ENCODE peak calls at places on chromosomes 16 and 17, in four cellular contexts. T is colonic mucosa, E is left ventricle myocardium inferior, A is psoas muscle. J is an unnamed sample.

GRCh38 chr17:82440377-82440981 is 10.1 kb downstream of the CYBC1 start:
- DNase-seq in T (peak), E (no peak), A (no peak), J (no peak)

GRCh38 chr17:37097162-37097561 is 148.4 kb downstream of the AATF start:
- DNase-seq in T (no peak), E (no peak), A (no peak), J (no peak)

GRCh38 chr17:49003557-49004511 is 6.6 kb downstream of the IGF2BP1 start:
- DNase-seq in T (no peak), E (no peak), A (no peak), J (peak)

GRCh38 chr17:70929226-70929625 is 759.9 kb downstream of the KCNJ2 start:
- DNase-seq in T (no peak), E (no peak), A (no peak), J (no peak)

GRCh38 chr17:30422171-30422570 is 43.4 kb downstream of the CPD start:
- DNase-seq in T (no peak), E (no peak), A (no peak), J (no peak)

GRCh38 chr16:27819356-27819755 is 244.2 kb downstream of the GSG1L start:
- DNase-seq in T (no peak), E (no peak), A (no peak), J (no peak)

GRCh38 chr17:82943339-82943738 is 103.5 kb upstream of the ZNF750 start:
- DNase-seq in T (no peak), E (peak), A (no peak), J (no peak)

GRCh38 chr17:82217530-82218204 is 5.0 kb upstream of the CCDC57 start:
- DNase-seq in T (no peak), E (peak), A (peak), J (peak)

GRCh38 chr16:80015566-80015965 is 415.0 kb upstream of the MAF start:
- DNase-seq in T (no peak), E (no peak), A (no peak), J (no peak)

GRCh38 chr17:28953444-28954118 is 2.3 kb upstream of the PHF12 start:
- DNase-seq in T (peak), E (no peak), A (no peak), J (peak)

GRCh38 chr16:28090646-28091377 is 27.3 kb upstream of the GSG1L start:
- DNase-seq in T (no peak), E (no peak), A (no peak), J (peak)

GRCh38 chr16:89988951-89989350 is 30.3 kb downstream of the DBNDD1 start:
- DNase-seq in T (no peak), E (no peak), A (no peak), J (no peak)

GRCh38 chr16:8644513-8645140 is 23.1 kb downstream of the METTL22 start:
- DNase-seq in T (no peak), E (peak), A (no peak), J (no peak)

GRCh38 chr17:77499699-77500435 is 359.1 kb downstream of the SEC14L1 start:
- DNase-seq in T (no peak), E (no peak), A (no peak), J (no peak)

GRCh38 chr17:49963626-49964538 is 5.1 kb upstream of the DLX4 start:
- DNase-seq in T (no peak), E (no peak), A (no peak), J (peak)

GRCh38 chr17:32118835-32119234 is 23.5 kb upstream of the RHOT1 start:
- DNase-seq in T (no peak), E (no peak), A (no peak), J (no peak)

GRCh38 chr17:37661372-37662014 is 18.2 kb upstream of the DDX52 start:
- DNase-seq in T (no peak), E (no peak), A (no peak), J (no peak)

GRCh38 chr17:49513616-49514373 is 18.7 kb downstream of the NGFR start:
- DNase-seq in T (no peak), E (peak), A (peak), J (no peak)

GRCh38 chr17:3695129-3695722 is 729 bp downstream of the P2RX5 start:
- DNase-seq in T (no peak), E (peak), A (peak), J (no peak)

GRCh38 chr17:77651983-77652382 is 306.5 kb upstream of the TNRC6C start:
- DNase-seq in T (no peak), E (no peak), A (no peak), J (no peak)

GRCh38 chr17:32330142-32330541 is 11.8 kb downstream of the C17orf75 start:
- DNase-seq in T (no peak), E (no peak), A (no peak), J (no peak)

GRCh38 chr17:1304962-1305361 is 25.5 kb downstream of the TRARG1 start:
- DNase-seq in T (no peak), E (no peak), A (no peak), J (no peak)

GRCh38 chr17:43554857-43555256 is 8.7 kb upstream of the ETV4 start:
- DNase-seq in T (no peak), E (no peak), A (no peak), J (no peak)

GRCh38 chr17:48646183-48647102 is 20.3 kb upstream of the HOXB9 start:
- DNase-seq in T (peak), E (no peak), A (no peak), J (peak)

GRCh38 chr17:17740627-17741237 is 59.5 kb downstream of the RAI1 start:
- DNase-seq in T (no peak), E (no peak), A (no peak), J (peak)

GRCh38 chr17:65243838-65244237 is 106.7 kb downstream of the RGS9 start:
- DNase-seq in T (no peak), E (no peak), A (no peak), J (peak)

GRCh38 chr17:17844079-17844478 is 7.3 kb upstream of the SREBF1 start:
- DNase-seq in T (no peak), E (no peak), A (no peak), J (no peak)

GRCh38 chr16:72124761-72125634 is 31.4 kb downstream of the DHX38 start:
- DNase-seq in T (peak), E (peak), A (peak), J (peak)

GRCh38 chr17:9802294-9802693 is 10.9 kb upstream of the DHRS7C start:
- DNase-seq in T (no peak), E (peak), A (no peak), J (peak)

GRCh38 chr17:1275205-1275961 is 4.1 kb upstream of the TRARG1 start:
- DNase-seq in T (no peak), E (no peak), A (no peak), J (no peak)

DNA sequence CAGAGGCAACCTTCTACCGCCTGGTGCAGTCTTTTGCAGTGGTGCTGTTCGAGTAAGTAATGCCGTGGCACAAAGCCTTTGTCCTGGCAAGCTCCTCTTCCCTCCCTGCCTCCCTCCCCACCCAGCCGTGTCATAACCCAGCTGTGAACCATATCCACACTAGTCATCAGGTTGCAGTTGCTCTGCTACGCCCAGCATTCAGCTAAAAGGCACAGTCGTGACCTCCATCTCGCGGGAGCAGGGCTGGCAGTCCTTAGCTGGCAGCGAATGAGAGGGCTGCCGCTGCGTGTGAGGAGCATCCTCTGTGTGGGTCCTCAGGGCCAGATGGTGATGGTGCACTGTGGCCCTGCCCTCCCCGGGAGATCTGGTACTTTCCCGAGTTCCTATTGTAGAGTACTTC is 39.3 kb downstream of the CIBAR2 start:
- DNase-seq in T (no peak), E (peak), A (peak), J (peak)
- TF ChIP-seq CTCF in T (no peak), E (no peak), A (no peak), J (no peak)

DNA sequence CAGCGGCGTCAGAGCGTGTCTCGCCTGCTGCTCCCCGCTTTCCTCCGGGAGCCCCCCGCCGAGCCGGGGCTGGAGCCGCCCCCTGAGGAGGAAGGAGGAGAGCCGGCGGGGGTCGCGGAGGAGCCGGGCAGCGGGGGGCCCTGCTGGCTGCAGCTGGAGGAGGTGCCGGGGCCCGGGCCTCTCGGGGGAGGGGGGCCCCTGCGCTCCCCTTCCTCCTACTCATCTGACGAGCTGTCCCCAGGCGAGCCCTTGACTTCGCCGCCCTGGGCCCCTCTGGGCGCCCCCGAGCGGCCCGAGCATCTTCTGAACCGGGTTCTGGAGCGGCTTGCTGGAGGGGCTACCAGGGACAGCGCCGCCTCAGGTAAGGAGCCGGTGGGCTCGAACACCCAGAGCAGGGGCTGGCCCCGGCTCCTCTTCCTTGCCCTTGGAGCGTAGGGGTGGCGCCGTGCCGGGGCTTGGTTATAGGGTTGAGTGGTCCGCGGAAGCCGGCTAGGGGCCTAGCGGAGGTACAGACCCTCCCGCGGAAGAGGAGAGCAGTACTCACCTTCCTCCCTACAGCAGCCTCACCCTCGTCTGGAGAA is 841 bp downstream of the RAPGEFL1 start:
- DNase-seq in T (peak), E (no peak), A (no peak), J (no peak)
- H3K4me3 ChIP-seq in T (peak), E (peak), A (no peak), J (peak)

GRCh38 chr16:76232704-76233103 is 44.5 kb upstream of the CNTNAP4 start:
- DNase-seq in T (no peak), E (no peak), A (no peak), J (no peak)
- TF ChIP-seq CTCF in T (no peak), E (no peak), A (no peak), J (no peak)

DNA sequence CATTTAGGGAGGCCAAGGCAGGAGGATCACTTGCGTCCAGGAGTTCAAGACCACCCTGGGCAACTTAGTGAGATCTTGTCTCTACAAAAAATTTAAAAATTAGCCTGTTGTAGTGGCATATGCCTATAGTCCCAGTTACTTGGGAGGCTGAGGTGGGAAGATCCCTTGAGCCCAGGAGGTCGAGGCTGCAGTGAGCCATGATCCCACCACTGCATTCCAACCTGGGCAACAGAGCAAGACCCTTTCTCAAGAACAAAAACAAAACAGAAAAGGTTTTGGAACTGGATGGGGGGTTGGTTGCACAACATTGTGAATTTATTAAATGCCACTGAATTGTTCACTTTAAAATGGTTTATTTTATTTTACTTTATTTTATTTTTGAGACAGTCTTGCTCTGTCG is 21.2 kb downstream of the PLXDC1 start:
- DNase-seq in T (no peak), E (no peak), A (no peak), J (no peak)
- H3K4me3 ChIP-seq in T (no peak), E (no peak), A (no peak), J (no peak)

GRCh38 chr17:34580685-34581445 is 1.5 kb downstream of the TMEM132E start:
- DNase-seq in T (no peak), E (no peak), A (no peak), J (no peak)
- TF ChIP-seq CTCF in T (no peak), E (no peak), A (no peak), J (no peak)

DNA sequence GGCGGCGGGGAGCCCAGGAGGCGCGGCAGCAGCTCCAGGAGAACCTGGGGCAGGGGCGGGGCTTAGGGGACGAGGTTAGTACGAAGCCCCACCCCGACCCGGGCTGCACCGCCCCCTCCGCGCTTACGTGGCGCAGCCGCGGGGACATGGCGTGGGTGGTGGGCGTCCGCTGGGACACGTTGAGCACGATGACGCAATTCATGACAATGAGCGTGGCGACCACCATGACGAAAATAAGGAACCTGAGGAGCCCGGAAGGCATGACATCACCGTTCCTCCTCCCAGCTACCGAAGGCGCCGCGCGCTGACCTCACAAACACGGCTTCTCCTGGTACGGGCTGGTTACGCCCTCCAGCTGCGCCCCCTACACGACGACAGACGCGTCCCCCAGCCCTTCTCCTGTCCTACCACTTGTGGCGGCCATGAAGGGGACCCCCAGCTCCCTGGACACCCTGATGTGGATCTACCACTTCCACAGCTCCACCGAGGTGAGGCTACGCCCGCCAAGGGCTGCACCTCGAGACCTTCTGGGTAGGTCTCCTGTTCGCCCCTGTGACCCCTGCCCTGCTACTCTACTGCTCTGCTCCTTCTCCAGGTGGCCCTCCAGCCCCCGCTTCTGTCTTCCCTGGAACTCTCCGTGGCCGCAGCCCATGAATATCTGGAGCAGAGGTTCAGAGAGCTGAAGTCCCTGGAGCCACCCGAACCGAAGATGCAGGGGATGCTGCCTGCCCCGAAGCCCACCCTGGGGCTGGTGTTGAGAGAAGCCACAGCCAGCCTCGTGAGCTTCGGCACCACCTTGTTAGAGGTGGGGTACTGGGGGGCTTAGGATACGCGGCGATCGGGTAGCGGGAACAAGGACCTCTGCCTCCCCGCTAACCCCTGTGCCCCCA is at the start of gene C17orf107:
- DNase-seq in T (peak), E (peak), A (peak), J (peak)
- H3K4me3 ChIP-seq in T (peak), E (peak), A (peak), J (peak)